ENCODE peak calls at places on chromosomes 11 and 22, in nine cellular contexts. One of them, this sample, is unnamed.
A peak's percentile ranks its signal among the peaks of the same experiment; 100 is the strongest.

GRCh38 chr22:44702479-44703219 is 645 bp downstream of the PRR5 start:
- DNase-seq in sigmoid colon: no peak
- DNase-seq in Peyer's patch: peak; percentile 66
- DNase-seq in HCT116: no peak
- DNase-seq in adrenal gland: no peak
- DNase-seq in heart right ventricle: no peak
- DNase-seq in right atrium auricular region: no peak
- DNase-seq in esophagus muscularis mucosa: no peak
- DNase-seq in right lobe of liver: no peak
- DNase-seq in this sample: peak; percentile 92

GRCh38 chr11:57269580-57270021 is 32.6 kb upstream of the APLNR start:
- DNase-seq in Peyer's patch: peak; percentile 50
- DNase-seq in right atrium auricular region: no peak
- DNase-seq in adrenal gland: no peak
- DNase-seq in right lobe of liver: no peak
- DNase-seq in esophagus muscularis mucosa: no peak
- DNase-seq in sigmoid colon: no peak
- DNase-seq in heart right ventricle: no peak
- DNase-seq in HCT116: no peak
- DNase-seq in this sample: no peak

GRCh38 chr11:126246636-126247035 is 22.1 kb downstream of the SRPRA start:
- DNase-seq in right atrium auricular region: no peak
- DNase-seq in HCT116: no peak
- DNase-seq in sigmoid colon: no peak
- DNase-seq in heart right ventricle: no peak
- DNase-seq in Peyer's patch: no peak
- DNase-seq in esophagus muscularis mucosa: no peak
- DNase-seq in right lobe of liver: no peak
- DNase-seq in adrenal gland: no peak
- DNase-seq in this sample: no peak

GRCh38 chr22:41501209-41501608 is 32.3 kb downstream of the ACO2 start:
- DNase-seq in esophagus muscularis mucosa: no peak
- DNase-seq in sigmoid colon: no peak
- DNase-seq in adrenal gland: no peak
- DNase-seq in right atrium auricular region: no peak
- DNase-seq in right lobe of liver: no peak
- DNase-seq in heart right ventricle: no peak
- DNase-seq in HCT116: no peak
- DNase-seq in Peyer's patch: no peak
- DNase-seq in this sample: no peak

GRCh38 chr11:77084581-77085191 is 17.9 kb downstream of the CAPN5 start:
- DNase-seq in right lobe of liver: peak; percentile 39
- DNase-seq in sigmoid colon: peak; percentile 60
- DNase-seq in heart right ventricle: no peak
- DNase-seq in Peyer's patch: peak; percentile 49
- DNase-seq in right atrium auricular region: no peak
- DNase-seq in HCT116: no peak
- DNase-seq in adrenal gland: no peak
- DNase-seq in esophagus muscularis mucosa: no peak
- DNase-seq in this sample: no peak

GRCh38 chr11:73974611-73975478 is 7.8 kb downstream of the UCP2 start:
- DNase-seq in heart right ventricle: no peak
- DNase-seq in esophagus muscularis mucosa: no peak
- DNase-seq in adrenal gland: no peak
- DNase-seq in Peyer's patch: no peak
- DNase-seq in HCT116: no peak
- DNase-seq in right atrium auricular region: no peak
- DNase-seq in sigmoid colon: peak; percentile 32
- DNase-seq in right lobe of liver: no peak
- DNase-seq in this sample: no peak

GRCh38 chr11:3129591-3130268 is 35.4 kb downstream of the OSBPL5 start:
- DNase-seq in adrenal gland: no peak
- DNase-seq in sigmoid colon: peak; percentile 53
- DNase-seq in heart right ventricle: no peak
- DNase-seq in HCT116: no peak
- DNase-seq in Peyer's patch: no peak
- DNase-seq in esophagus muscularis mucosa: no peak
- DNase-seq in right atrium auricular region: no peak
- DNase-seq in right lobe of liver: no peak
- DNase-seq in this sample: no peak

GRCh38 chr11:20493340-20493739 is 105.8 kb downstream of the PRMT3 start:
- DNase-seq in esophagus muscularis mucosa: no peak
- DNase-seq in heart right ventricle: no peak
- DNase-seq in right atrium auricular region: no peak
- DNase-seq in Peyer's patch: no peak
- DNase-seq in right lobe of liver: no peak
- DNase-seq in adrenal gland: no peak
- DNase-seq in sigmoid colon: no peak
- DNase-seq in HCT116: no peak
- DNase-seq in this sample: no peak

GRCh38 chr11:116217006-116217405 is 555.8 kb downstream of the BUD13 start:
- DNase-seq in HCT116: peak; percentile 27
- DNase-seq in sigmoid colon: no peak
- DNase-seq in Peyer's patch: peak; percentile 75
- DNase-seq in heart right ventricle: peak; percentile 21
- DNase-seq in right lobe of liver: peak; percentile 60
- DNase-seq in right atrium auricular region: no peak
- DNase-seq in adrenal gland: peak; percentile 35
- DNase-seq in esophagus muscularis mucosa: no peak
- DNase-seq in this sample: peak; percentile 50

GRCh38 chr11:123822022-123822421 is 15.9 kb upstream of the OR6M1 start:
- DNase-seq in Peyer's patch: no peak
- DNase-seq in esophagus muscularis mucosa: no peak
- DNase-seq in HCT116: no peak
- DNase-seq in sigmoid colon: no peak
- DNase-seq in adrenal gland: no peak
- DNase-seq in heart right ventricle: no peak
- DNase-seq in right lobe of liver: no peak
- DNase-seq in right atrium auricular region: no peak
- DNase-seq in this sample: no peak

GRCh38 chr11:118436639-118437045 is 350 bp downstream of the KMT2A start:
- DNase-seq in sigmoid colon: peak; percentile 60
- DNase-seq in esophagus muscularis mucosa: no peak
- DNase-seq in HCT116: no peak
- DNase-seq in Peyer's patch: no peak
- DNase-seq in adrenal gland: no peak
- DNase-seq in right lobe of liver: peak; percentile 52
- DNase-seq in right atrium auricular region: no peak
- DNase-seq in heart right ventricle: no peak
- DNase-seq in this sample: peak; percentile 24

GRCh38 chr11:92357344-92357743 is 132.7 kb downstream of the FAT3 start:
- DNase-seq in right atrium auricular region: no peak
- DNase-seq in Peyer's patch: no peak
- DNase-seq in sigmoid colon: no peak
- DNase-seq in adrenal gland: no peak
- DNase-seq in esophagus muscularis mucosa: no peak
- DNase-seq in HCT116: no peak
- DNase-seq in heart right ventricle: no peak
- DNase-seq in right lobe of liver: no peak
- DNase-seq in this sample: no peak

GRCh38 chr11:837990-838307 is 4.4 kb downstream of the POLR2L start:
- DNase-seq in right lobe of liver: no peak
- DNase-seq in esophagus muscularis mucosa: no peak
- DNase-seq in Peyer's patch: no peak
- DNase-seq in sigmoid colon: no peak
- DNase-seq in heart right ventricle: no peak
- DNase-seq in right atrium auricular region: no peak
- DNase-seq in HCT116: no peak
- DNase-seq in adrenal gland: no peak
- DNase-seq in this sample: no peak
- H3K4me1 ChIP-seq in right lobe of liver: no peaks in the 10 kb centered on the region
- H3K4me1 ChIP-seq in esophagus muscularis mucosa: peaks cover 89% of the 10 kb centered on the region
- H3K4me1 ChIP-seq in Peyer's patch: peaks cover 5% of the 10 kb centered on the region
- H3K4me1 ChIP-seq in sigmoid colon: peaks cover 57% of the 10 kb centered on the region
- H3K4me1 ChIP-seq in heart right ventricle: peaks cover 74% of the 10 kb centered on the region
- H3K4me1 ChIP-seq in right atrium auricular region: peaks cover 79% of the 10 kb centered on the region
- H3K4me1 ChIP-seq in HCT116: peaks cover 72% of the 10 kb centered on the region
- H3K4me1 ChIP-seq in adrenal gland: peaks cover 39% of the 10 kb centered on the region
- H3K4me1 ChIP-seq in this sample: peaks cover 9% of the 10 kb centered on the region

GRCh38 chr11:64239662-64240466 is 1.0 kb upstream of the FKBP2 start:
- DNase-seq in Peyer's patch: no peak
- DNase-seq in heart right ventricle: no peak
- DNase-seq in sigmoid colon: no peak
- DNase-seq in right atrium auricular region: no peak
- DNase-seq in right lobe of liver: no peak
- DNase-seq in HCT116: no peak
- DNase-seq in adrenal gland: no peak
- DNase-seq in esophagus muscularis mucosa: no peak
- DNase-seq in this sample: no peak

GRCh38 chr11:64241175-64241429 is 207 bp downstream of the FKBP2 start:
- DNase-seq in sigmoid colon: no peak
- DNase-seq in Peyer's patch: no peak
- DNase-seq in esophagus muscularis mucosa: no peak
- DNase-seq in right atrium auricular region: no peak
- DNase-seq in heart right ventricle: no peak
- DNase-seq in HCT116: no peak
- DNase-seq in adrenal gland: no peak
- DNase-seq in right lobe of liver: no peak
- DNase-seq in this sample: no peak

GRCh38 chr11:64241430-64242153 is 697 bp downstream of the FKBP2 start:
- DNase-seq in Peyer's patch: peak; percentile 100
- DNase-seq in right atrium auricular region: peak; percentile 100
- DNase-seq in heart right ventricle: peak; percentile 100
- DNase-seq in sigmoid colon: peak; percentile 100
- DNase-seq in HCT116: peak; percentile 98
- DNase-seq in esophagus muscularis mucosa: peak; percentile 100
- DNase-seq in adrenal gland: peak; percentile 100
- DNase-seq in right lobe of liver: peak; percentile 100
- DNase-seq in this sample: peak; percentile 99

GRCh38 chr11:64238999-64239398 is 1.9 kb upstream of the FKBP2 start:
- DNase-seq in right lobe of liver: no peak
- DNase-seq in heart right ventricle: no peak
- DNase-seq in esophagus muscularis mucosa: no peak
- DNase-seq in adrenal gland: no peak
- DNase-seq in right atrium auricular region: no peak
- DNase-seq in Peyer's patch: no peak
- DNase-seq in HCT116: no peak
- DNase-seq in sigmoid colon: no peak
- DNase-seq in this sample: no peak

DNA sequence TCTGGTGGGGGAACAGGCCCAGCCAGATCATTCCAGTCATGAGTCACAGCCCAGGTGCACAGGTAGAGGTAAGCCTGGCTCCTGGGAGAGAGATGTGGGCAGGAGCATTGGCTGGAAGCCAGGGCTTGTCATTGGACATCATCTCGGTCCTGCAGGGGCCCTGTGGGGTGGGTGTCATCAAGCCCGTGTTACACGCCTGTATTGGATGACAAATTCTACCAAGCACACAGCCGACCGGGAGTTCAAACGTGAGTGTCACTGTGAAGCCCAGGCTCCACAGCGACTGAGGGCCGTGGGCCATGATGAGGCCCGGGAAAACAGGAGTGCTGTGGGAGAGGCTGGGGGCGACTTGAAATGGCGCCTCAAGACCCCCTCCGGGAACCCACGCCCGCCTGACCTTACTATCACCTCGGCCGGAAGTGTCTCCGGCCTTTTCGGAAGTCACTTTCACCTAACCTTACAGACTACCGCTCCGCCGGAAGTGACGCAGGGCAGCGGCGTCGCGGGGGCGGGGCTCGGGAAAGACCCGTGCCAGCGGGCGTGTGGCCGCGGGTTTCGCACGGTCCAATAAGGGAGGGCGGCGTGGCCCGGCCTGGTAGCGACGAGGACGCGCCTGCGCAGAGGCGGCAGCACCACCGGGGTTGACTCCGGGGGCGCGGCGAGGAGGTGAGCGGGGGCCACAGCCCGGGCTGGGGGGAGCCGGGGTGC is at the start of gene FKBP2:
- DNase-seq in right atrium auricular region: peak; percentile 98
- DNase-seq in HCT116: peak; percentile 91
- DNase-seq in adrenal gland: peak; percentile 98
- DNase-seq in esophagus muscularis mucosa: peak; percentile 99
- DNase-seq in sigmoid colon: peak; percentile 99
- DNase-seq in right lobe of liver: peak; percentile 98
- DNase-seq in heart right ventricle: peak; percentile 96
- DNase-seq in Peyer's patch: peak; percentile 99
- DNase-seq in this sample: peak; percentile 96
- H3K4me1 ChIP-seq in right atrium auricular region: peaks cover 59% of the 10 kb centered on the region
- H3K4me1 ChIP-seq in HCT116: peaks cover 66% of the 10 kb centered on the region
- H3K4me1 ChIP-seq in adrenal gland: peaks cover 41% of the 10 kb centered on the region
- H3K4me1 ChIP-seq in esophagus muscularis mucosa: peaks cover 56% of the 10 kb centered on the region
- H3K4me1 ChIP-seq in sigmoid colon: peaks cover 36% of the 10 kb centered on the region
- H3K4me1 ChIP-seq in right lobe of liver: no peaks in the 10 kb centered on the region
- H3K4me1 ChIP-seq in heart right ventricle: peaks cover 35% of the 10 kb centered on the region
- H3K4me1 ChIP-seq in Peyer's patch: no peaks in the 10 kb centered on the region
- H3K4me1 ChIP-seq in this sample: peaks cover 21% of the 10 kb centered on the region

GRCh38 chr11:64226507-64227051 is 505 bp downstream of the NUDT22 start:
- DNase-seq in esophagus muscularis mucosa: no peak
- DNase-seq in Peyer's patch: peak; percentile 77
- DNase-seq in heart right ventricle: peak; percentile 60
- DNase-seq in sigmoid colon: peak; percentile 80
- DNase-seq in right atrium auricular region: no peak
- DNase-seq in right lobe of liver: peak; percentile 63
- DNase-seq in adrenal gland: peak; percentile 53
- DNase-seq in HCT116: no peak
- DNase-seq in this sample: peak; percentile 67
- H3K4me1 ChIP-seq in esophagus muscularis mucosa: peaks cover 64% of the 10 kb centered on the region
- H3K4me1 ChIP-seq in Peyer's patch: no peaks in the 10 kb centered on the region
- H3K4me1 ChIP-seq in heart right ventricle: peaks cover 48% of the 10 kb centered on the region
- H3K4me1 ChIP-seq in sigmoid colon: peaks cover 40% of the 10 kb centered on the region
- H3K4me1 ChIP-seq in right atrium auricular region: peaks cover 53% of the 10 kb centered on the region
- H3K4me1 ChIP-seq in right lobe of liver: peaks cover 6% of the 10 kb centered on the region
- H3K4me1 ChIP-seq in adrenal gland: peaks cover 45% of the 10 kb centered on the region
- H3K4me1 ChIP-seq in HCT116: peaks cover 44% of the 10 kb centered on the region
- H3K4me1 ChIP-seq in this sample: peaks cover 6% of the 10 kb centered on the region

DNA sequence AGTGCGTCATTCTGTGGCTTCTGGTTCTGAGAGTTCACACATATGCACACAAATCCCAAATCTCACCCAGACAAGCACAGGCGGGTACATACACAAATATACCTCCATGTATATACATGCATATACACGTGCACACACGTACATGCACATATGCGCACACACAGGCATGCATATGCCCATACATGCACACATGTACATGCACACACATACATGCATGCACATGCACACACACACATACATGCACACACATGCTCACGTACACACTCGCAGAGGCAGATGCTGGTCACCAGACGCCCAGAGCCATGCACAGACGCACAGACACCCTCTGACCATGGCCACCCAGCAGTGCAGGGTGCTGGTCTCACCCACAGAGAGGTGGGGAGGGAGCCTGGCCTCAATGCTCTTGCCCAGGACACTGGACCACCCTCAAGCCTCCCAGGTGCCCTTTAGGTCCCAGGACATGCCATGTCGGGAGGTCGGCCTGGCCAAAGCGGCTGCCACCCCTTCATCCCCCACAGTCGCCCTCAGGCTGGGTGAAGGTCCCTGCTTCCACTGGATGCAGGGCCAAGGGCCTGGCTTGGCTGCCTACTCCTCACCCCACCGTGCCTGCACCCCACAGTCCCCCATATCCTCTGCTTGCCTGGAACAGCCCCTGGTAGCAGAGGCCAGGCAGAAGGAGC is 9.5 kb downstream of the DUSP8 start:
- DNase-seq in right lobe of liver: no peak
- DNase-seq in HCT116: no peak
- DNase-seq in heart right ventricle: no peak
- DNase-seq in esophagus muscularis mucosa: no peak
- DNase-seq in adrenal gland: no peak
- DNase-seq in right atrium auricular region: no peak
- DNase-seq in sigmoid colon: no peak
- DNase-seq in Peyer's patch: no peak
- DNase-seq in this sample: no peak
- H3K4me1 ChIP-seq in right lobe of liver: no peaks in the 10 kb centered on the region
- H3K4me1 ChIP-seq in HCT116: peaks cover 23% of the 10 kb centered on the region
- H3K4me1 ChIP-seq in heart right ventricle: peaks cover 48% of the 10 kb centered on the region
- H3K4me1 ChIP-seq in esophagus muscularis mucosa: peaks cover 82% of the 10 kb centered on the region
- H3K4me1 ChIP-seq in adrenal gland: peaks cover 33% of the 10 kb centered on the region
- H3K4me1 ChIP-seq in right atrium auricular region: peaks cover 57% of the 10 kb centered on the region
- H3K4me1 ChIP-seq in sigmoid colon: peaks cover 49% of the 10 kb centered on the region
- H3K4me1 ChIP-seq in Peyer's patch: peaks cover 6% of the 10 kb centered on the region
- H3K4me1 ChIP-seq in this sample: peaks cover 21% of the 10 kb centered on the region